ENCODE peak calls at places on chromosomes 6 and 20, in four cellular contexts. One of them, this sample, is unnamed.
A peak's percentile ranks its signal among the peaks of the same experiment; 100 is the strongest.

GRCh38 chr6:166286831-166287271 is 21.3 kb downstream of the PRR18 start:
- DNase-seq in CD8-positive, alpha-beta T cell: no peak
- DNase-seq in cardiac muscle cell: peak; percentile 7
- DNase-seq in adipocyte: no peak
- DNase-seq in this sample: peak; percentile 60

GRCh38 chr6:82567621-82568020 is 204.0 kb downstream of the TPBG start:
- DNase-seq in adipocyte: no peak
- DNase-seq in cardiac muscle cell: no peak
- DNase-seq in CD8-positive, alpha-beta T cell: no peak
- DNase-seq in this sample: no peak

GRCh38 chr6:2353412-2354137 is 108.2 kb upstream of the GMDS start:
- DNase-seq in CD8-positive, alpha-beta T cell: peak; percentile 52
- DNase-seq in adipocyte: peak; percentile 93
- DNase-seq in cardiac muscle cell: peak; percentile 64
- DNase-seq in this sample: peak; percentile 67

GRCh38 chr6:44105146-44105545 is 22.1 kb downstream of the MRPL14 start:
- DNase-seq in CD8-positive, alpha-beta T cell: no peak
- DNase-seq in adipocyte: no peak
- DNase-seq in cardiac muscle cell: no peak
- DNase-seq in this sample: no peak

GRCh38 chr6:166366921-166367320 is 15.8 kb downstream of the MPC1 start:
- DNase-seq in cardiac muscle cell: no peak
- DNase-seq in CD8-positive, alpha-beta T cell: no peak
- DNase-seq in adipocyte: no peak
- DNase-seq in this sample: no peak

GRCh38 chr6:134678436-134678889 is 271.4 kb downstream of the ALDH8A1 start:
- DNase-seq in adipocyte: no peak
- DNase-seq in CD8-positive, alpha-beta T cell: no peak
- DNase-seq in cardiac muscle cell: no peak
- DNase-seq in this sample: peak; percentile 58

GRCh38 chr6:105757512-105758200 is 328.5 kb upstream of the PRDM1 start:
- DNase-seq in cardiac muscle cell: no peak
- DNase-seq in CD8-positive, alpha-beta T cell: no peak
- DNase-seq in adipocyte: no peak
- DNase-seq in this sample: no peak

GRCh38 chr20:25011831-25012241 is 19.3 kb upstream of the APMAP start:
- DNase-seq in adipocyte: no peak
- DNase-seq in cardiac muscle cell: no peak
- DNase-seq in CD8-positive, alpha-beta T cell: no peak
- DNase-seq in this sample: peak; percentile 88

GRCh38 chr20:32236048-32236533 is 28.4 kb downstream of the POFUT1 start:
- DNase-seq in CD8-positive, alpha-beta T cell: no peak
- DNase-seq in cardiac muscle cell: no peak
- DNase-seq in adipocyte: no peak
- DNase-seq in this sample: no peak
- H3K36me3 ChIP-seq in CD8-positive, alpha-beta T cell: peaks cover 8% of the 10 kb centered on the region
- H3K36me3 ChIP-seq in cardiac muscle cell: peaks cover 14% of the 10 kb centered on the region
- H3K36me3 ChIP-seq in adipocyte: peaks cover 52% of the 10 kb centered on the region
- H3K36me3 ChIP-seq in this sample: peaks cover 20% of the 10 kb centered on the region

GRCh38 chr6:160082627-160083026 is 39.0 kb upstream of the SLC22A1 start:
- DNase-seq in CD8-positive, alpha-beta T cell: no peak
- DNase-seq in adipocyte: no peak
- DNase-seq in cardiac muscle cell: no peak
- DNase-seq in this sample: no peak
- H3K36me3 ChIP-seq in CD8-positive, alpha-beta T cell: peaks cover 58% of the 10 kb centered on the region
- H3K36me3 ChIP-seq in adipocyte: peaks cover 79% of the 10 kb centered on the region
- H3K36me3 ChIP-seq in cardiac muscle cell: peaks cover 49% of the 10 kb centered on the region
- H3K36me3 ChIP-seq in this sample: peaks cover 9% of the 10 kb centered on the region

GRCh38 chr20:50095476-50096078 is 17.4 kb downstream of the UBE2V1 start:
- DNase-seq in adipocyte: no peak
- DNase-seq in CD8-positive, alpha-beta T cell: no peak
- DNase-seq in cardiac muscle cell: no peak
- DNase-seq in this sample: no peak

GRCh38 chr20:50094522-50094921 is 18.4 kb downstream of the UBE2V1 start:
- DNase-seq in cardiac muscle cell: no peak
- DNase-seq in CD8-positive, alpha-beta T cell: no peak
- DNase-seq in adipocyte: no peak
- DNase-seq in this sample: no peak

GRCh38 chr20:50093240-50093639 is 19.7 kb downstream of the UBE2V1 start:
- DNase-seq in adipocyte: no peak
- DNase-seq in CD8-positive, alpha-beta T cell: no peak
- DNase-seq in cardiac muscle cell: no peak
- DNase-seq in this sample: no peak

GRCh38 chr20:50089787-50090177 is 23.2 kb downstream of the UBE2V1 start:
- DNase-seq in cardiac muscle cell: no peak
- DNase-seq in adipocyte: no peak
- DNase-seq in CD8-positive, alpha-beta T cell: no peak
- DNase-seq in this sample: no peak

GRCh38 chr20:50092436-50092835 is 20.5 kb downstream of the UBE2V1 start:
- DNase-seq in cardiac muscle cell: no peak
- DNase-seq in CD8-positive, alpha-beta T cell: no peak
- DNase-seq in adipocyte: peak; percentile 71
- DNase-seq in this sample: no peak
- H3K36me3 ChIP-seq in cardiac muscle cell: peaks cover 10% of the 10 kb centered on the region
- H3K36me3 ChIP-seq in CD8-positive, alpha-beta T cell: peaks cover 14% of the 10 kb centered on the region
- H3K36me3 ChIP-seq in adipocyte: peaks cover 62% of the 10 kb centered on the region
- H3K36me3 ChIP-seq in this sample: peaks cover 11% of the 10 kb centered on the region

GRCh38 chr20:41160686-41161085 is 23.3 kb downstream of the PLCG1 start:
- DNase-seq in CD8-positive, alpha-beta T cell: no peak
- DNase-seq in cardiac muscle cell: no peak
- DNase-seq in adipocyte: no peak
- DNase-seq in this sample: no peak
- H3K36me3 ChIP-seq in CD8-positive, alpha-beta T cell: peaks cover 43% of the 10 kb centered on the region
- H3K36me3 ChIP-seq in cardiac muscle cell: peaks cover 26% of the 10 kb centered on the region
- H3K36me3 ChIP-seq in adipocyte: peaks cover 45% of the 10 kb centered on the region
- H3K36me3 ChIP-seq in this sample: peaks cover 24% of the 10 kb centered on the region

DNA sequence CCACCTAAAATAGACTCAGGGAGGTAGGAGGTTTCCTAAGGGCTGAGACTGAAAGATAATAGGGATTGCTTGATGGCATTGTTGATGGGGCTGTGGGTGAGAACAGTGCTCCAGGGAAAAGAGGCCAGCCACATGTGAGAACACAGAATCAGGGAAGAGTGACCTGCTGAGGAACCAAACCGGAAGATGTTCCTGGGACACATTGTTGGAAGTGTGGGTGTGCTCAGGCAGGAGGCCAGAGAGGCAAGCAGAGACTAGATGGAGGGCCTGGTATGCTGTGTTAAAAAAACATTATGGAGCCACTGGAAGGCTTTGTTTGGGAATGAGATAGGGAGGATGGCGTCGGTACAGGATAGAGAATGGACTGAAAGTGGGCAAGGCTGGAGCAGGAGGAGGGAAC is 23.3 kb downstream of the RNF144B start:
- DNase-seq in CD8-positive, alpha-beta T cell: no peak
- DNase-seq in adipocyte: no peak
- DNase-seq in cardiac muscle cell: no peak
- DNase-seq in this sample: no peak
- H3K36me3 ChIP-seq in CD8-positive, alpha-beta T cell: no peaks in the 10 kb centered on the region
- H3K36me3 ChIP-seq in adipocyte: peaks cover 14% of the 10 kb centered on the region
- H3K36me3 ChIP-seq in cardiac muscle cell: no peaks in the 10 kb centered on the region
- H3K36me3 ChIP-seq in this sample: no peaks in the 10 kb centered on the region

GRCh38 chr6:35413911-35414310 is 38.2 kb upstream of the FANCE start:
- DNase-seq in adipocyte: no peak
- DNase-seq in CD8-positive, alpha-beta T cell: no peak
- DNase-seq in cardiac muscle cell: no peak
- DNase-seq in this sample: no peak

GRCh38 chr6:35412102-35412501 is 40.0 kb upstream of the FANCE start:
- DNase-seq in adipocyte: no peak
- DNase-seq in CD8-positive, alpha-beta T cell: no peak
- DNase-seq in cardiac muscle cell: no peak
- DNase-seq in this sample: no peak

GRCh38 chr6:35409245-35409644 is 42.9 kb upstream of the FANCE start:
- DNase-seq in cardiac muscle cell: no peak
- DNase-seq in CD8-positive, alpha-beta T cell: no peak
- DNase-seq in adipocyte: no peak
- DNase-seq in this sample: no peak

GRCh38 chr6:35407086-35407485 is 45.1 kb upstream of the FANCE start:
- DNase-seq in CD8-positive, alpha-beta T cell: no peak
- DNase-seq in adipocyte: no peak
- DNase-seq in cardiac muscle cell: no peak
- DNase-seq in this sample: no peak

DNA sequence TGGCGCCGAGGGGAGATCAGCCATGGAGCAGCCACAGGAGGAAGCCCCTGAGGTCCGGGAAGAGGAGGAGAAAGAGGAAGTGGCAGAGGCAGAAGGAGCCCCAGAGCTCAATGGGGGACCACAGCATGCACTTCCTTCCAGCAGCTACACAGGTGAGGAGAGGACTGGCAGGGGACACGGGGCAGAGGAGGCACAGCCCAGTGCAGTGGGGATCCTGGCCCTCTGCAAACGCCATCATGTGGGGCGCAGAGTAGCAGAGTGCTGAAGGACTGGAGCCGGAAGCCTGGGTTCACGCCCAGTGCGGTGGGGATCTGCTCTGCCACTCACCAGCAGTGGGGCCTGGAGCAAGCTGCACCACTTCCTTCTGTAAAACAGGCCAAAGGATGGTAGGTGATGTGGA is 41.1 kb upstream of the FANCE start:
- DNase-seq in adipocyte: no peak
- DNase-seq in cardiac muscle cell: no peak
- DNase-seq in CD8-positive, alpha-beta T cell: peak; percentile 13
- DNase-seq in this sample: no peak
- H3K36me3 ChIP-seq in adipocyte: peaks cover 20% of the 10 kb centered on the region
- H3K36me3 ChIP-seq in cardiac muscle cell: peaks cover 3% of the 10 kb centered on the region
- H3K36me3 ChIP-seq in CD8-positive, alpha-beta T cell: peaks cover 17% of the 10 kb centered on the region
- H3K36me3 ChIP-seq in this sample: no peaks in the 10 kb centered on the region

DNA sequence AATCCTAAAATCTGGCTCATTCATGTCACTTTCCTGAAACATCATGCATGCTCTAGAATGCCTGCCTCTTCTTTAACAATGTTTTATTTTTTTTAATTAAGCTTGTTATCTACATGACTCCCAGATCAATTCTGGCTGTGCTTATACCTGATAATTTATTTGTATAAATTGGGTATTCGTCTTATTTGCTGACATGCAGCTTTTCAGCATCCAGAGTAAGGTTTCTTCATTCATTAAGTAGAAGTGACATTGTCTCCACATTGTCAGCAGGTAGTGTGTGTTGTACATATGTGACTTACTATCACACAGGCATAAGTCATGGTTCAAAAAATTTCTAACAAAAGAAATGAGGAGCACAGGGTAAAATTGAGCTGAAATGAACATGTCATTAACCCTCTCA is 157.3 kb downstream of the OPRM1 start:
- DNase-seq in CD8-positive, alpha-beta T cell: no peak
- DNase-seq in cardiac muscle cell: no peak
- DNase-seq in adipocyte: no peak
- DNase-seq in this sample: no peak
- H3K36me3 ChIP-seq in CD8-positive, alpha-beta T cell: peaks cover 20% of the 10 kb centered on the region
- H3K36me3 ChIP-seq in cardiac muscle cell: no peaks in the 10 kb centered on the region
- H3K36me3 ChIP-seq in adipocyte: no peaks in the 10 kb centered on the region
- H3K36me3 ChIP-seq in this sample: no peaks in the 10 kb centered on the region

DNA sequence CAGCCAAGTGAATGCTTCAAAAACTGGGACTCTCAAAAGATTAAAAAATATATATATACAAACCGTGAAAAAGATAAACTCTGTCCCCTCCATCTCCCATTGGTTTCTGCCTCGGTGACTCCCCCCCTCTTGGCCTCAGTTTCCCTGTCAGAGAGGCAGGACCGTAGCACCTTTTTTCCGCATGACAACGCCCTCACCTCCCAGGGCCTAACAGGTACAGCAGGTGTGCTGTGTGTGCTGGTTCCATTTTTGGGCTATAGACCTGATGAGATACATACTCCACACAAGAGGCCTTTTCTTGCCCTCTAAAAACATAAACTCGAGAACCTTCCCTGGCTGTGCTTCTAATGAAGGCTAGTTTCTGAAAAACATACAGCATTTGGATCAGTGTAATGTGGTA is 49.5 kb downstream of the GNAS start:
- DNase-seq in CD8-positive, alpha-beta T cell: no peak
- DNase-seq in cardiac muscle cell: no peak
- DNase-seq in adipocyte: no peak
- DNase-seq in this sample: no peak
- H3K36me3 ChIP-seq in CD8-positive, alpha-beta T cell: peaks cover 42% of the 10 kb centered on the region
- H3K36me3 ChIP-seq in cardiac muscle cell: peaks cover 36% of the 10 kb centered on the region
- H3K36me3 ChIP-seq in adipocyte: peaks cover 71% of the 10 kb centered on the region
- H3K36me3 ChIP-seq in this sample: peaks cover 23% of the 10 kb centered on the region

GRCh38 chr20:63278661-63279060 is 6.0 kb downstream of the ARFGAP1 start:
- DNase-seq in adipocyte: no peak
- DNase-seq in cardiac muscle cell: no peak
- DNase-seq in CD8-positive, alpha-beta T cell: no peak
- DNase-seq in this sample: no peak
- H3K36me3 ChIP-seq in adipocyte: peaks cover 73% of the 10 kb centered on the region
- H3K36me3 ChIP-seq in cardiac muscle cell: peaks cover 22% of the 10 kb centered on the region
- H3K36me3 ChIP-seq in CD8-positive, alpha-beta T cell: peaks cover 24% of the 10 kb centered on the region
- H3K36me3 ChIP-seq in this sample: no peaks in the 10 kb centered on the region

DNA sequence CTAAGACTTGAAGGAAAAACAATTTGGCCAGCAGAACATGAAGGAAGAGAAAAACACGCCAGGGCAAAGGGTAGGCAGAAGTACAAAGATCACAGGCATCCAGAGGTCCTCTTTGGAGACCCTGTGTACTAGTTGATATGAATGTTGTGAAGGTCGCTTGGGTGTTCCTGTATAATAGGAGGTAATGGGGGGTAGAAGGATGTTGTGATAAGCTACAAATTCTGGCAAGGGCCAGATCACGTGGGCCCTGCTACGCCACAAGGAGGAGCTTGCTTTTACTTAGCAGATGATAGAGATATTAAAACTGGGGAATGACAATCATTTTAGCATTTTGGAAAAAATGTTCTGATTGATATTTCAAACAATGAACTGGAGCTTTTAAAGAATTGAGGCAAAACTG is 878 bp upstream of the HLA-DMA start:
- DNase-seq in CD8-positive, alpha-beta T cell: no peak
- DNase-seq in adipocyte: no peak
- DNase-seq in cardiac muscle cell: no peak
- DNase-seq in this sample: no peak
- H3K36me3 ChIP-seq in CD8-positive, alpha-beta T cell: no peaks in the 10 kb centered on the region
- H3K36me3 ChIP-seq in adipocyte: no peaks in the 10 kb centered on the region
- H3K36me3 ChIP-seq in cardiac muscle cell: no peaks in the 10 kb centered on the region
- H3K36me3 ChIP-seq in this sample: no peaks in the 10 kb centered on the region